ENCODE peak calls at places on chromosome 13, in four cellular contexts. One of them, this sample, is unnamed.

GRCh38 chr13:109743706-109744453 is 42.5 kb downstream of the IRS2 start:
- DNase-seq in choroid plexus epithelial cell: peak; percentile 89
- DNase-seq in endothelial cell: peak; percentile 56
- DNase-seq in transverse colon: peak; percentile 56
- DNase-seq in this sample: no peak

GRCh38 chr13:31797154-31797775 is 57.9 kb downstream of the RXFP2 start:
- DNase-seq in choroid plexus epithelial cell: peak; percentile 54
- DNase-seq in endothelial cell: no peak
- DNase-seq in transverse colon: no peak
- DNase-seq in this sample: no peak

GRCh38 chr13:100314132-100314910 is 225.4 kb downstream of the PCCA start:
- DNase-seq in choroid plexus epithelial cell: no peak
- DNase-seq in endothelial cell: no peak
- DNase-seq in transverse colon: no peak
- DNase-seq in this sample: no peak

GRCh38 chr13:76884167-76884566 is 2.0 kb downstream of the KCTD12 start:
- DNase-seq in choroid plexus epithelial cell: peak; percentile 79
- DNase-seq in endothelial cell: peak; percentile 15
- DNase-seq in transverse colon: peak; percentile 17
- DNase-seq in this sample: peak; percentile 68

GRCh38 chr13:105918842-105919741 is 616.4 kb downstream of the EFNB2 start:
- DNase-seq in choroid plexus epithelial cell: peak; percentile 75
- DNase-seq in endothelial cell: no peak
- DNase-seq in transverse colon: peak; percentile 80
- DNase-seq in this sample: no peak

GRCh38 chr13:28728642-28729041 is 9.9 kb upstream of the SLC46A3 start:
- DNase-seq in choroid plexus epithelial cell: no peak
- DNase-seq in endothelial cell: no peak
- DNase-seq in transverse colon: no peak
- DNase-seq in this sample: no peak

GRCh38 chr13:35349673-35350278 is 126.7 kb downstream of the MAB21L1 start:
- DNase-seq in choroid plexus epithelial cell: peak; percentile 15
- DNase-seq in endothelial cell: no peak
- DNase-seq in transverse colon: no peak
- DNase-seq in this sample: no peak

GRCh38 chr13:18235172-18235571 is 946.5 kb downstream of the TUBA3C start:
- DNase-seq in choroid plexus epithelial cell: no peak
- DNase-seq in endothelial cell: no peak
- DNase-seq in transverse colon: no peak
- DNase-seq in this sample: no peak

GRCh38 chr13:84973661-84974060 is 825.6 kb downstream of the SLITRK6 start:
- DNase-seq in choroid plexus epithelial cell: no peak
- DNase-seq in endothelial cell: no peak
- DNase-seq in transverse colon: no peak
- DNase-seq in this sample: no peak

GRCh38 chr13:19766637-19767036 is 16.1 kb downstream of the PSPC1 start:
- DNase-seq in choroid plexus epithelial cell: no peak
- DNase-seq in endothelial cell: no peak
- DNase-seq in transverse colon: no peak
- DNase-seq in this sample: no peak

GRCh38 chr13:98293570-98294142 is 116.6 kb upstream of the RNF113B start:
- DNase-seq in choroid plexus epithelial cell: peak; percentile 28
- DNase-seq in endothelial cell: no peak
- DNase-seq in transverse colon: no peak
- DNase-seq in this sample: no peak

GRCh38 chr13:99800004-99800403 is 171.6 kb downstream of the ZIC5 start:
- DNase-seq in choroid plexus epithelial cell: no peak
- DNase-seq in endothelial cell: no peak
- DNase-seq in transverse colon: no peak
- DNase-seq in this sample: no peak

GRCh38 chr13:58434943-58435342 is 803.4 kb downstream of the PCDH17 start:
- DNase-seq in choroid plexus epithelial cell: no peak
- DNase-seq in endothelial cell: no peak
- DNase-seq in transverse colon: no peak
- DNase-seq in this sample: no peak

GRCh38 chr13:27339299-27339698 is 68.7 kb downstream of the RASL11A start:
- DNase-seq in choroid plexus epithelial cell: peak; percentile 73
- DNase-seq in endothelial cell: peak; percentile 57
- DNase-seq in transverse colon: peak; percentile 44
- DNase-seq in this sample: no peak

GRCh38 chr13:33489563-33489962 is 204.0 kb upstream of the STARD13 start:
- DNase-seq in choroid plexus epithelial cell: no peak
- DNase-seq in endothelial cell: no peak
- DNase-seq in transverse colon: no peak
- DNase-seq in this sample: no peak

GRCh38 chr13:21556051-21556450 is 47.9 kb downstream of the MICU2 start:
- DNase-seq in choroid plexus epithelial cell: peak; percentile 21
- DNase-seq in endothelial cell: no peak
- DNase-seq in transverse colon: no peak
- DNase-seq in this sample: no peak

GRCh38 chr13:44271915-44272341 is 101.7 kb upstream of the SERP2 start:
- DNase-seq in choroid plexus epithelial cell: no peak
- DNase-seq in endothelial cell: no peak
- DNase-seq in transverse colon: no peak
- DNase-seq in this sample: no peak

GRCh38 chr13:97659602-97660001 is 225.6 kb downstream of the RAP2A start:
- DNase-seq in choroid plexus epithelial cell: peak; percentile 59
- DNase-seq in endothelial cell: peak; percentile 46
- DNase-seq in transverse colon: no peak
- DNase-seq in this sample: no peak

GRCh38 chr13:28475916-28476725 is 18.8 kb downstream of the FLT1 start:
- DNase-seq in choroid plexus epithelial cell: peak; percentile 93
- DNase-seq in endothelial cell: no peak
- DNase-seq in transverse colon: no peak
- DNase-seq in this sample: no peak

GRCh38 chr13:103931396-103931795 is 865.2 kb upstream of the SLC10A2 start:
- DNase-seq in choroid plexus epithelial cell: no peak
- DNase-seq in endothelial cell: no peak
- DNase-seq in transverse colon: no peak
- DNase-seq in this sample: no peak

GRCh38 chr13:112066624-112067004 is 335 bp upstream of the SOX1 start:
- DNase-seq in choroid plexus epithelial cell: no peak
- DNase-seq in endothelial cell: peak; percentile 67
- DNase-seq in transverse colon: peak; percentile 45
- DNase-seq in this sample: peak; percentile 54

DNA sequence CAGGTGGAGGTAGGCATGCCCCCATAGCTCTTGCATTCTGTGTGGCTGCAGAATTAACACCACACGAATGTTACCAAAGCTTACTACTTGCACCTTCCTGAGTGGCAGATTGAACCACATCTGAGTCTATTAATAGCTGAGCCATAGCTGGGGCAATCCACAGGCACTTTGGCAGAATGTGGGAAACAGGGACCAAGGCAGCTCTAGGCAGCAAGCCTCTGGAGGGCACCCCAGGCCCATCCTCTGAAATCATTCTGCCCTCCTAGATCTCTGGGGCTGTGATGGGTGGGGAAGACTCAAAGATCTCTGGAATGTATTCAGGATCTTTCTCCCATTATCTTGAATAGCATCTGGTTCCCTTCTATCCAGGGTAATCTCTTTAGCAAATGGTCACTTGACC is 139.3 kb downstream of the TNFRSF19 start:
- DNase-seq in choroid plexus epithelial cell: peak; percentile 36
- DNase-seq in endothelial cell: no peak
- DNase-seq in transverse colon: no peak
- DNase-seq in this sample: no peak
- TF ChIP-seq CTCF in choroid plexus epithelial cell: peak; percentile 38
- TF ChIP-seq CTCF in endothelial cell: no peak
- TF ChIP-seq CTCF in transverse colon: no peak
- TF ChIP-seq CTCF in this sample: no peak

GRCh38 chr13:94343243-94343585 is 136.3 kb downstream of the DCT start:
- DNase-seq in choroid plexus epithelial cell: peak; percentile 46
- DNase-seq in endothelial cell: no peak
- DNase-seq in transverse colon: no peak
- DNase-seq in this sample: no peak

GRCh38 chr13:94342436-94343242 is 136.8 kb downstream of the DCT start:
- DNase-seq in choroid plexus epithelial cell: peak; percentile 27
- DNase-seq in endothelial cell: no peak
- DNase-seq in transverse colon: no peak
- DNase-seq in this sample: no peak

GRCh38 chr13:94344126-94344863 is 135.2 kb downstream of the DCT start:
- DNase-seq in choroid plexus epithelial cell: peak; percentile 43
- DNase-seq in endothelial cell: no peak
- DNase-seq in transverse colon: no peak
- DNase-seq in this sample: no peak

GRCh38 chr13:94346261-94347019 is 133.0 kb downstream of the DCT start:
- DNase-seq in choroid plexus epithelial cell: no peak
- DNase-seq in endothelial cell: no peak
- DNase-seq in transverse colon: no peak
- DNase-seq in this sample: no peak

GRCh38 chr13:94345374-94346195 is 133.9 kb downstream of the DCT start:
- DNase-seq in choroid plexus epithelial cell: peak; percentile 65
- DNase-seq in endothelial cell: no peak
- DNase-seq in transverse colon: no peak
- DNase-seq in this sample: no peak
- TF ChIP-seq CTCF in choroid plexus epithelial cell: peak; percentile 31
- TF ChIP-seq CTCF in endothelial cell: no peak
- TF ChIP-seq CTCF in transverse colon: no peak
- TF ChIP-seq CTCF in this sample: no peak

GRCh38 chr13:26255717-26256277 is 1.9 kb downstream of the CDK8 start:
- DNase-seq in choroid plexus epithelial cell: peak; percentile 31
- DNase-seq in endothelial cell: no peak
- DNase-seq in transverse colon: no peak
- DNase-seq in this sample: no peak
- TF ChIP-seq CTCF in choroid plexus epithelial cell: no peak
- TF ChIP-seq CTCF in endothelial cell: peak; percentile 40
- TF ChIP-seq CTCF in transverse colon: no peak
- TF ChIP-seq CTCF in this sample: no peak

GRCh38 chr13:91042870-91043269 is 304.6 kb upstream of the MIR17HG start:
- DNase-seq in choroid plexus epithelial cell: no peak
- DNase-seq in endothelial cell: no peak
- DNase-seq in transverse colon: no peak
- DNase-seq in this sample: no peak

GRCh38 chr13:91046715-91047327 is 300.7 kb upstream of the MIR17HG start:
- DNase-seq in choroid plexus epithelial cell: peak; percentile 11
- DNase-seq in endothelial cell: no peak
- DNase-seq in transverse colon: no peak
- DNase-seq in this sample: no peak

DNA sequence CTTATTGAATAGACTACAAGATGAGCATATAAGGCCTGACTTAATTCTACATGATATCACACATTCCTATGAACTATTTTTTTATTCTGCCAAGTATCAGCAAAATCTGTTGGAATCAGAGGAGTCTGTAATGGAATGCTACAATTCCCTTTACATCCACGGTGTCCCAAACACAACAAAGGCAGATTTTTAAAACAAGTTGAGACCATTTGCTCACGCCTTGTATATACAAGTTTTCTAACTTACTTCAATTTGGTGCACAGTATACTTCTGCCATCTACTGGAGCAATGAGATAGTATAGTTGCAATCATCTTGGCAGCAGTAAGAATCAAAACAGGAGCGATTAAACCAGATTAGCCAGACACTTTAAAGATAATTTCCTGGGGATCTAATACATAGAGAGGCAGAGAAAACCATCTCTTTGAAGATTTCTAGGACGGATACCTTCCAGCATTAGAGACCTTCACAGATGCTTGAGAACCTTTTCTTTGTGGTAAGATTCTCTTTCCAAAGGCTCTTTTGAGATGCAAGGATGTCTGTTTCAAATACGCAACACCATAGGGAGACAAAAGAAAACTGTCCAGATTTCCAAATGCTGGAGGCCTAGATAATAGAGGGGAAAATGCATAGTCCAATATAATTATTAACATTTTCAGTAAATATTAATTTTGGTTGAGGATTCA is 302.0 kb upstream of the MIR17HG start:
- DNase-seq in choroid plexus epithelial cell: peak; percentile 46
- DNase-seq in endothelial cell: peak; percentile 5
- DNase-seq in transverse colon: no peak
- DNase-seq in this sample: no peak
- TF ChIP-seq CTCF in choroid plexus epithelial cell: peak; percentile 55
- TF ChIP-seq CTCF in endothelial cell: peak; percentile 22
- TF ChIP-seq CTCF in transverse colon: no peak
- TF ChIP-seq CTCF in this sample: no peak

GRCh38 chr13:30353060-30353459 is 45.7 kb upstream of the KATNAL1 start:
- DNase-seq in choroid plexus epithelial cell: no peak
- DNase-seq in endothelial cell: no peak
- DNase-seq in transverse colon: no peak
- DNase-seq in this sample: no peak

GRCh38 chr13:30354481-30355404 is 47.4 kb upstream of the KATNAL1 start:
- DNase-seq in choroid plexus epithelial cell: no peak
- DNase-seq in endothelial cell: no peak
- DNase-seq in transverse colon: no peak
- DNase-seq in this sample: no peak

GRCh38 chr13:30355839-30356238 is 48.5 kb upstream of the KATNAL1 start:
- DNase-seq in choroid plexus epithelial cell: no peak
- DNase-seq in endothelial cell: no peak
- DNase-seq in transverse colon: no peak
- DNase-seq in this sample: no peak

GRCh38 chr13:30353601-30354000 is 46.2 kb upstream of the KATNAL1 start:
- DNase-seq in choroid plexus epithelial cell: no peak
- DNase-seq in endothelial cell: no peak
- DNase-seq in transverse colon: no peak
- DNase-seq in this sample: no peak

GRCh38 chr13:30355405-30355741 is 48.0 kb upstream of the KATNAL1 start:
- DNase-seq in choroid plexus epithelial cell: no peak
- DNase-seq in endothelial cell: peak; percentile 47
- DNase-seq in transverse colon: no peak
- DNase-seq in this sample: peak; percentile 67
- TF ChIP-seq CTCF in choroid plexus epithelial cell: peak; percentile 20
- TF ChIP-seq CTCF in endothelial cell: no peak
- TF ChIP-seq CTCF in transverse colon: peak; percentile 13
- TF ChIP-seq CTCF in this sample: peak; percentile 57

DNA sequence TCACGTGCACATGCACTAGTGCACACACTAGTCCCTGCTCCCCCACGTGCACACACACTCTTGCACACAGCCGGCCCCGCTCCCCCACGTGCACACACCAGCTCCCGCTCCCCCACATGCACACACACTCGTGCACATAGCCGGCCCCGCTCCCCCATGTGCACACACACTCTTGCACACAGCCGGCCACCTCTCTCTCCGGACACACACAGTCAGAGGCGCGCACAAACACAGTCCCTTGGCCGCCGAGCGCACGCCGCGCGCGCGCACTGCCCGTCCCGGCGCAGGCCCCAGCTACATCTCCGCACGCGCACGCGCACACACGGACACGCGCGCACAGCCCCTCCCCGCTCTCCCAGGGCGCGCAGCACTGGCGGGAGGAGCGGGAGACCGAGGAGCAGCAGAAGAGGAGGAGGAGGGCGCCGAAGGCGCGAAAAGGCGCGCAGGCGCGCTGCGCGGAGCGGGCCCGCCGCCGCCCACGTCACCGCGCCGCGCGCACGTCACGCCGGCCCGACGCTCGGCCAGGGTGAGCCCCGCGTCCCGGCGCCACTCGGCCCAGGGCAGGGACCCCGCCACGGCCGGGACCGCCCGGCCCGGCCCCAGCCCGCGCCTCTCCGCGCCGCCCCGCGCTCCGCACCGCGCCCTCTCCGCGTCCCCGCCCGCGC is at the start of gene TFDP1:
- DNase-seq in choroid plexus epithelial cell: peak; percentile 82
- DNase-seq in endothelial cell: peak; percentile 73
- DNase-seq in transverse colon: peak; percentile 79
- DNase-seq in this sample: peak; percentile 84
- TF ChIP-seq CTCF in choroid plexus epithelial cell: no peak
- TF ChIP-seq CTCF in endothelial cell: no peak
- TF ChIP-seq CTCF in transverse colon: no peak
- TF ChIP-seq CTCF in this sample: no peak